ENCODE peak calls at places on chromosome 14, in five cellular contexts. C is WERI-Rb-1, D is lower leg skin, Z is vagina, W is H1. T is an unnamed sample.

GRCh38 chr14:66993512-66993911 is 195.7 kb upstream of the GARIN2 start:
- DNase-seq in C (no peak), W (no peak), D (no peak), Z (no peak), T (no peak)

GRCh38 chr14:65095633-65096205 is 6.6 kb downstream of the MAX start:
- DNase-seq in D (no peak), W (no peak), Z (no peak), C (no peak), T (peak)

GRCh38 chr14:90698379-90698869 is 117.8 kb downstream of the TTC7B start:
- DNase-seq in C (peak), Z (no peak), W (no peak), D (peak), T (peak)

GRCh38 chr14:92686763-92687427 is 61.5 kb downstream of the LGMN start:
- DNase-seq in W (peak), Z (no peak), D (peak), C (peak), T (no peak)

GRCh38 chr14:94056579-94057308 is 24.3 kb downstream of the DDX24 start:
- DNase-seq in W (no peak), C (no peak), D (peak), Z (peak), T (no peak)

GRCh38 chr14:50711043-50711442 is 42.9 kb upstream of the SAV1 start:
- DNase-seq in D (no peak), W (no peak), Z (no peak), C (no peak), T (no peak)

GRCh38 chr14:73311710-73312035 is 74.4 kb downstream of the PAPLN start:
- DNase-seq in Z (no peak), C (no peak), W (no peak), D (no peak), T (no peak)

GRCh38 chr14:88289214-88289613 is 33.9 kb downstream of the KCNK10 start:
- DNase-seq in D (no peak), Z (no peak), C (no peak), W (no peak), T (no peak)

GRCh38 chr14:66288511-66288910 is 197.7 kb upstream of the CCDC196 start:
- DNase-seq in W (no peak), C (no peak), Z (no peak), D (no peak), T (no peak)

GRCh38 chr14:59148334-59148900 is 40.0 kb upstream of the DAAM1 start:
- DNase-seq in Z (no peak), W (no peak), C (no peak), D (no peak), T (no peak)

GRCh38 chr14:35438910-35439713 is 34.6 kb upstream of the NFKBIA start:
- DNase-seq in D (no peak), C (no peak), Z (no peak), W (no peak), T (no peak)

GRCh38 chr14:78752789-78753188 is 582.6 kb downstream of the NRXN3 start:
- DNase-seq in C (no peak), Z (no peak), D (no peak), W (no peak), T (no peak)

GRCh38 chr14:36556811-36557433 is 25.5 kb downstream of the NKX2-8 start:
- DNase-seq in D (no peak), C (no peak), W (peak), Z (no peak), T (no peak)

GRCh38 chr14:56471056-56471455 is 108.5 kb upstream of the TMEM260 start:
- DNase-seq in C (no peak), W (no peak), D (no peak), Z (no peak), T (no peak)

GRCh38 chr14:38185661-38186060 is 22.0 kb upstream of the SSTR1 start:
- DNase-seq in D (no peak), W (no peak), C (no peak), Z (no peak), T (no peak)

GRCh38 chr14:54867011-54867410 is 35.6 kb downstream of the GCH1 start:
- DNase-seq in C (peak), Z (no peak), D (no peak), W (no peak), T (no peak)

GRCh38 chr14:72736348-72736747 is 157.6 kb downstream of the DPF3 start:
- DNase-seq in Z (no peak), C (peak), W (no peak), D (no peak), T (no peak)

GRCh38 chr14:37195327-37195726 is 2.4 kb upstream of the MIPOL1 start:
- DNase-seq in W (no peak), C (no peak), Z (no peak), D (no peak), T (no peak)

GRCh38 chr14:32940066-32940651 is 1.5 kb downstream of the NPAS3 start:
- DNase-seq in W (no peak), Z (no peak), D (no peak), C (no peak), T (no peak)

GRCh38 chr14:91866061-91866460 is 1.3 kb downstream of the TC2N start:
- DNase-seq in W (no peak), D (no peak), Z (no peak), C (no peak), T (no peak)

GRCh38 chr14:54108481-54109471 is 152.2 kb upstream of the BMP4 start:
- DNase-seq in Z (no peak), C (no peak), W (no peak), D (no peak), T (peak)

GRCh38 chr14:103141117-103141796 is 18.0 kb downstream of the TNFAIP2 start:
- DNase-seq in W (peak), D (no peak), C (peak), Z (no peak), T (no peak)

GRCh38 chr14:104280085-104280901 is 141.9 kb downstream of the KIF26A start:
- DNase-seq in W (peak), C (no peak), Z (no peak), D (no peak), T (no peak)

GRCh38 chr14:57530571-57530970 is 36.9 kb upstream of the CCDC198 start:
- DNase-seq in Z (no peak), W (no peak), D (no peak), C (no peak), T (no peak)

GRCh38 chr14:57526942-57527341 is 33.3 kb upstream of the CCDC198 start:
- DNase-seq in Z (no peak), W (peak), C (peak), D (no peak), T (no peak)
- TF ChIP-seq CTCF in Z (no peak), W (peak), C (peak), D (no peak), T (no peak)

GRCh38 chr14:100826371-100827139 is 637 bp downstream of the MEG3 start:
- DNase-seq in D (no peak), W (no peak), Z (no peak), C (no peak), T (no peak)
- H3K4me3 ChIP-seq in D (no peak), W (no peak), Z (peak), C (peak), T (peak)

DNA sequence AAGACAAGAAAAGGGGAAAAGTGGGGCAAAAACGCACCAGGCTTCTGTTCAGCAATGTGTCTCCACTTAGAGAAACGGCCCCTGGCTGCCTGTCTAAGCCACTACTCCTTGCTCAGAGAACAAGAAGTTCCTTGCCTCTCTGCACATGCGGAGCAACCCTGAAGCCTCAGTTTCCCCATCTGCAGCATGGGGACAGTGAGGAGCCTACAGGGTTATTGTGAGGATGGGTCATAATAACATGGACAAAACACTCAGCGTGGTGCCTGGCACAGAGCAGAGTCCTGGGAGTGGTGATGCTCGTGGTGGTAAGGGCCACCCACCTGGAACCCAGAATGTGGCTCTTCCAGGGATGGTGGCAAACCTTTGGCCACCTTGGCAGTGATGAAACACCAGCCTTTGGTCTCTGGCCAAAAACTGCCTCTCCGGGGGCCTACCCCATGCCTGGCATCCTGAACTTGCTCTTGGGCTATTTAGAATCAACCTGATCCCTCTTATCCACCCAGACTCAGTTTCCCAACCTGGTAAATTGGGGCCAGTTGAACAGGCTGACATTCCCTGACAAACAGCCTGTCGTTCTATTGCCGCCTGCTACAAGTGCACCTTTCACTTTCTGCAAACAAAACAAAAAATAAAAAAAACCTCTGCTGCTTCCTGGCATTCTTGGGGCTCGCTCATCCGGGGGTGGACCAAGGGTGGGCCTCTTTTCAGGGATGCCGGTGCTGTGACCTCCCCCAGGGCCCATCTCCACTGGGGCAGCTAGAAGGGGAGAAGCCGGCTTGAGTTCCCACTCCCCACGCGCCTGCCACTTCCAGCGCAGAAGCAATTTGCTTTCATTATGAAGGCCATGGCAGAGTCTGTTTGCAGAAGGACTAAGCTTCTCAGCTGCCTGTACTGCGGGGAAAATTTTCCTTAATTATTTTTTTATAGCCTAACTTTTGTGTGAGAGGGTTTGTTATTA is 56.4 kb upstream of the DLK1 start:
- DNase-seq in Z (no peak), C (no peak), W (no peak), D (no peak), T (no peak)
- TF ChIP-seq CTCF in Z (no peak), C (no peak), W (no peak), D (no peak), T (no peak)

GRCh38 chr14:20460458-20461229 is 590 bp downstream of the PIP4P1 start:
- DNase-seq in D (peak), C (peak), Z (no peak), W (peak), T (no peak)
- H3K4me3 ChIP-seq in D (peak), C (peak), Z (peak), W (peak), T (peak)

GRCh38 chr14:45426685-45427282 is 173.8 kb upstream of the MIS18BP1 start:
- DNase-seq in W (no peak), Z (no peak), C (peak), D (no peak), T (peak)
- TF ChIP-seq CTCF in W (peak), Z (no peak), C (peak), D (no peak), T (peak)

GRCh38 chr14:31126680-31127079 is 80.9 kb downstream of the HECTD1 start:
- DNase-seq in Z (no peak), D (no peak), C (no peak), W (no peak), T (no peak)

GRCh38 chr14:31125231-31125630 is 82.4 kb downstream of the HECTD1 start:
- DNase-seq in W (no peak), C (no peak), D (no peak), Z (no peak), T (no peak)

GRCh38 chr14:31122098-31122611 is 85.4 kb downstream of the HECTD1 start:
- DNase-seq in C (no peak), D (no peak), W (no peak), Z (no peak), T (no peak)

GRCh38 chr14:31122921-31123320 is 84.7 kb downstream of the HECTD1 start:
- DNase-seq in D (no peak), W (no peak), C (no peak), Z (no peak), T (no peak)

DNA sequence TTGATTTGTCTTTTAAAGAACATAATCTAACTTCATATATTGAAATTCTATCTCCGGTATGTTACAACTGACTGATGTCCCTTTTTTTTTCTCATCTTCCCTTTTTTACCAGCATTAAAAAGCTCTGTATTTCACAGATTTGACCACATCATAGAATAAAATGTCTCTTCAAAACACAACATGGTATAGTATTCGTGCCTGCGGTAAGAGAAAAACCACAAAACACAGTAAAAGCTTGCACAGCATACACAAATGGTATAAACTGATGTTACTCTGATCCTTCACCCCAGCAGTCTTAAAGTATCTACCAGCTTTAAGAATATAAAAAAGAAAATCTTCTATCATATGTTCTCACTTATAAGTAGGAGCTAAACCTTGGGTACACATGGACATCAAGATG is 83.4 kb downstream of the HECTD1 start:
- DNase-seq in Z (no peak), D (no peak), C (no peak), W (no peak), T (no peak)
- H3K4me3 ChIP-seq in Z (no peak), D (no peak), C (no peak), W (no peak), T (no peak)

GRCh38 chr14:24394275-24394674 is 4.5 kb upstream of the NYNRIN start:
- DNase-seq in W (no peak), D (no peak), C (no peak), Z (no peak), T (no peak)
- TF ChIP-seq CTCF in W (no peak), D (no peak), C (peak), Z (no peak), T (no peak)

DNA sequence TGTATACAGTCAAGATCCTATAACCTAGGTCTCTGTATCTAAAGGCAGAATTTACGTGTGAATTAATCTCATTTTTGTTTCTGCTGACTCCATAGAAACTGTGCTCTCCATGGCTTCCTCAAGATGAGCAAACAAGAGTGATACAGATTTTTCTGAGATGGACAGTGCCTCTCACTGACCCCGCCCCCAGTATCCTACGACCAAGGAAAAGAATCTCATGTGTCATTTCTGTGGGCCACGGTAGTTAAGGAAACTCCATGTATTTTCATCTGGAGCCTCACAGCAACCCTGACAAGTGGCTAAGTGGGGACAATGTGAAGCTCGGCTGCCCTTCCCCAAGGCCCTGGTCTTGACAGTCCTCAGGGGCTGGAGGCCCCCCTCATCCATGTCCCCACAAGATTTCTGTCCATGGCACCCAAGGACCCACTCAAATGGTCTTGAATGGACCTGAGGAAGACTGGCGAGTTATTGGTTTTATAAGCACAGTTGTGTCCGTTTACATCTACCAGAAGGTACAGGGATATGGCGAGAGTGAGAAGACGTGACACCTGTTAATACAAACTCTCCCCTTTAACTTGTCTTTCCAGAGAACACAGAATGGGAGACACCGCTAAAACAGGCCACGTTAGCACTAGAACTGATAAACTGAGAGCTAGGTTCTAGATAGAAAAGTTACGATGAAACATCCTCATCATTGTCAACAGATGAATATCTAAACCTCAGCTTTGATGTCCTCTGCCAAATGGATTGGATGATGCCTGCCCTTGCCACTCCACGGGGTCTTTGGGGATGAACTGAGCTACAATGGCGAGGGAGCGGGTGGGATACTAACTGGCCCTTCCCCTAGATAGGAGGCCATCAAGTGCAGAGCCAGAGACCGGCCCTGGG is 108.4 kb upstream of the EGLN3 start:
- DNase-seq in W (no peak), Z (no peak), D (no peak), C (no peak), T (no peak)
- H3K4me3 ChIP-seq in W (peak), Z (peak), D (peak), C (peak), T (peak)